ENCODE peak calls at places on chromosomes 7 and 10, in nine cellular contexts. Z is IMR-90, G is spleen, B is prostate gland, U is heart left ventricle, S is ovary, I is foreskin fibroblast, W is cardiac muscle cell, V is fibroblast of mammary gland. J is an unnamed sample.

GRCh38 chr10:22629843-22630228 is 84.5 kb downstream of the PIP4K2A start:
- DNase-seq in Z (no peak), G (no peak), B (no peak), U (no peak), S (no peak), I (no peak), W (no peak), V (no peak), J (no peak)

GRCh38 chr10:69862882-69863530 is 61.3 kb downstream of the COL13A1 start:
- DNase-seq in Z (no peak), G (no peak), B (no peak), U (no peak), S (no peak), I (no peak), W (no peak), V (no peak), J (peak)

GRCh38 chr10:103985726-103986125 is 18.8 kb downstream of the SLK start:
- DNase-seq in Z (peak), G (no peak), B (no peak), U (no peak), S (no peak), I (peak), W (no peak), V (peak), J (no peak)

GRCh38 chr7:38525857-38526256 is 105.3 kb downstream of the AMPH start:
- DNase-seq in Z (no peak), G (no peak), B (no peak), U (no peak), S (no peak), I (no peak), W (no peak), V (peak), J (peak)

GRCh38 chr7:129115676-129116075 is 28.8 kb upstream of the TSPAN33 start:
- DNase-seq in Z (no peak), G (no peak), B (no peak), U (no peak), S (no peak), I (no peak), W (no peak), V (no peak), J (no peak)

GRCh38 chr7:67359900-67360299 is 363.3 kb downstream of the TYW1 start:
- DNase-seq in Z (no peak), G (no peak), B (no peak), U (no peak), S (no peak), I (no peak), W (no peak), V (no peak), J (no peak)

GRCh38 chr7:148289630-148290029 is 300.9 kb upstream of the C7orf33 start:
- DNase-seq in Z (no peak), G (no peak), B (no peak), U (no peak), S (no peak), I (no peak), W (no peak), V (no peak), J (peak)

GRCh38 chr10:8331896-8332729 is 277.6 kb downstream of the GATA3 start:
- DNase-seq in Z (peak), G (peak), B (peak), U (peak), S (no peak), I (peak), W (peak), V (peak), J (peak)

GRCh38 chr10:110918633-110919348 is at the start of gene BBIP1:
- DNase-seq in Z (peak), G (peak), B (no peak), U (peak), S (no peak), I (peak), W (no peak), V (peak), J (peak)

GRCh38 chr10:132446661-132447445 is 49.9 kb downstream of the PWWP2B start:
- DNase-seq in Z (peak), G (peak), B (peak), U (peak), S (no peak), I (peak), W (peak), V (peak), J (peak)

GRCh38 chr7:74038194-74038961 is 10.4 kb downstream of the ELN start:
- DNase-seq in Z (no peak), G (no peak), B (no peak), U (no peak), S (peak), I (no peak), W (no peak), V (peak), J (no peak)

GRCh38 chr7:100825760-100826545 is 1.4 kb downstream of the EPHB4 start:
- DNase-seq in Z (peak), G (no peak), B (no peak), U (no peak), S (no peak), I (peak), W (peak), V (peak), J (peak)

GRCh38 chr10:116679351-116679750 is 58.6 kb downstream of the PNLIPRP2 start:
- DNase-seq in Z (no peak), G (no peak), B (no peak), U (no peak), S (no peak), I (no peak), W (no peak), V (no peak), J (no peak)

GRCh38 chr7:87083865-87084519 is 24.5 kb upstream of the ELAPOR2 start:
- DNase-seq in Z (peak), G (no peak), B (no peak), U (no peak), S (no peak), I (peak), W (no peak), V (peak), J (peak)

GRCh38 chr7:45985902-45986301 is 64.8 kb upstream of the IGFBP3 start:
- DNase-seq in Z (peak), G (no peak), B (no peak), U (no peak), S (no peak), I (peak), W (no peak), V (peak), J (peak)

GRCh38 chr10:60846173-60846572 is 67.9 kb downstream of the CDK1 start:
- DNase-seq in Z (peak), G (no peak), B (no peak), U (no peak), S (no peak), I (peak), W (no peak), V (peak), J (peak)

GRCh38 chr10:7810443-7810842 is 7.9 kb upstream of the TAF3 start:
- DNase-seq in Z (no peak), G (no peak), B (no peak), U (no peak), S (no peak), I (no peak), W (no peak), V (no peak), J (no peak)

GRCh38 chr7:159122276-159122675 is 22.4 kb downstream of the VIPR2 start:
- DNase-seq in Z (no peak), G (peak), B (no peak), U (no peak), S (no peak), I (no peak), W (no peak), V (no peak), J (no peak)

GRCh38 chr10:36738738-36739431 is 386.5 kb upstream of the ANKRD30A start:
- DNase-seq in Z (no peak), G (no peak), B (no peak), U (no peak), S (no peak), I (no peak), W (peak), V (no peak), J (peak)

GRCh38 chr7:35908305-35909223 is 107.7 kb downstream of the SEPTIN7 start:
- DNase-seq in Z (no peak), G (no peak), B (no peak), U (no peak), S (peak), I (no peak), W (no peak), V (no peak), J (no peak)

GRCh38 chr10:119199231-119199992 is 8.0 kb upstream of the GRK5 start:
- DNase-seq in Z (peak), G (no peak), B (peak), U (no peak), S (peak), I (peak), W (peak), V (peak), J (peak)

GRCh38 chr10:96532523-96532922 is 18.8 kb upstream of the TLL2 start:
- DNase-seq in Z (peak), G (no peak), B (peak), U (no peak), S (no peak), I (no peak), W (no peak), V (no peak), J (no peak)

GRCh38 chr7:82020076-82020475 is 250.2 kb upstream of the HGF start:
- DNase-seq in Z (no peak), G (no peak), B (no peak), U (no peak), S (no peak), I (no peak), W (peak), V (no peak), J (no peak)

GRCh38 chr7:43560742-43561330 is 22.1 kb upstream of the STK17A start:
- DNase-seq in Z (no peak), G (no peak), B (no peak), U (no peak), S (no peak), I (no peak), W (no peak), V (no peak), J (no peak)

GRCh38 chr10:77478248-77478963 is 159.2 kb downstream of the KCNMA1 start:
- DNase-seq in Z (peak), G (no peak), B (no peak), U (no peak), S (no peak), I (peak), W (no peak), V (peak), J (peak)

GRCh38 chr10:100346351-100346764 is 675 bp upstream of the SCD start:
- DNase-seq in Z (peak), G (peak), B (peak), U (peak), S (peak), I (peak), W (peak), V (peak), J (peak)

GRCh38 chr7:117480978-117481377 is 1.2 kb downstream of the CFTR start:
- DNase-seq in Z (no peak), G (no peak), B (no peak), U (no peak), S (no peak), I (no peak), W (peak), V (no peak), J (no peak)

GRCh38 chr10:105585753-105586152 is 944.7 kb downstream of the SORCS3 start:
- DNase-seq in Z (peak), G (no peak), B (no peak), U (no peak), S (no peak), I (peak), W (no peak), V (no peak), J (peak)

GRCh38 chr7:16915405-16915804 is 33.6 kb upstream of the AGR3 start:
- DNase-seq in Z (peak), G (no peak), B (no peak), U (no peak), S (no peak), I (peak), W (no peak), V (peak), J (peak)

GRCh38 chr10:61169294-61169693 is 225.3 kb upstream of the RHOBTB1 start:
- DNase-seq in Z (no peak), G (no peak), B (no peak), U (no peak), S (no peak), I (no peak), W (no peak), V (no peak), J (no peak)

GRCh38 chr10:8331387-8331786 is 276.9 kb downstream of the GATA3 start:
- DNase-seq in Z (no peak), G (no peak), B (no peak), U (no peak), S (no peak), I (no peak), W (no peak), V (no peak), J (no peak)

GRCh38 chr7:73770002-73770859 is at the start of gene CLDN3:
- DNase-seq in Z (no peak), G (no peak), B (peak), U (no peak), S (no peak), I (peak), W (peak), V (no peak), J (no peak)

GRCh38 chr10:451856-452255 is 237.6 kb downstream of the DIP2C start:
- DNase-seq in Z (no peak), G (peak), B (no peak), U (no peak), S (no peak), I (no peak), W (no peak), V (no peak), J (no peak)

GRCh38 chr7:6409091-6409490 is 38.7 kb downstream of the DAGLB start:
- DNase-seq in Z (no peak), G (no peak), B (no peak), U (no peak), S (no peak), I (no peak), W (no peak), V (no peak), J (no peak)

GRCh38 chr10:12073526-12073925 is 4.8 kb downstream of the DHTKD1 start:
- DNase-seq in Z (no peak), G (no peak), B (no peak), U (no peak), S (peak), I (peak), W (no peak), V (no peak), J (no peak)

GRCh38 chr10:92575961-92576360 is 2.1 kb upstream of the IDE start:
- DNase-seq in Z (peak), G (no peak), B (no peak), U (no peak), S (no peak), I (peak), W (no peak), V (peak), J (peak)

GRCh38 chr10:78768041-78768569 is 300.7 kb upstream of the ZMIZ1 start:
- DNase-seq in Z (no peak), G (no peak), B (no peak), U (peak), S (no peak), I (no peak), W (no peak), V (no peak), J (no peak)

GRCh38 chr10:86262671-86263165 is 103.9 kb downstream of the GRID1 start:
- DNase-seq in Z (no peak), G (no peak), B (no peak), U (no peak), S (no peak), I (no peak), W (no peak), V (no peak), J (no peak)

GRCh38 chr7:146115665-146116451 is 743 bp upstream of the CNTNAP2 start:
- DNase-seq in Z (no peak), G (peak), B (peak), U (peak), S (peak), I (no peak), W (peak), V (peak), J (peak)

GRCh38 chr7:146119016-146119415 is 2.4 kb downstream of the CNTNAP2 start:
- DNase-seq in Z (no peak), G (no peak), B (no peak), U (no peak), S (no peak), I (no peak), W (no peak), V (no peak), J (no peak)

GRCh38 chr7:146112755-146113154 is 3.8 kb upstream of the CNTNAP2 start:
- DNase-seq in Z (no peak), G (no peak), B (no peak), U (no peak), S (no peak), I (no peak), W (no peak), V (no peak), J (no peak)

GRCh38 chr7:146116452-146117219 is at the start of gene CNTNAP2:
- DNase-seq in Z (no peak), G (peak), B (peak), U (peak), S (no peak), I (no peak), W (peak), V (peak), J (no peak)
- H3K4me3 ChIP-seq in Z (peak), G (peak), B (peak), U (peak), S (peak), I (no peak), W (peak), V (peak), J (peak)

GRCh38 chr10:24574161-24574560 is 149.5 kb downstream of the ARHGAP21 start:
- DNase-seq in Z (no peak), G (peak), B (no peak), U (no peak), S (no peak), I (no peak), W (no peak), V (no peak), J (no peak)

GRCh38 chr10:24575462-24576002 is 148.2 kb downstream of the ARHGAP21 start:
- DNase-seq in Z (no peak), G (no peak), B (no peak), U (no peak), S (no peak), I (peak), W (no peak), V (no peak), J (no peak)

GRCh38 chr10:24571870-24572450 is 151.7 kb downstream of the ARHGAP21 start:
- DNase-seq in Z (no peak), G (no peak), B (no peak), U (no peak), S (no peak), I (no peak), W (no peak), V (no peak), J (no peak)

GRCh38 chr10:24570658-24571426 is 152.8 kb downstream of the ARHGAP21 start:
- DNase-seq in Z (no peak), G (no peak), B (no peak), U (no peak), S (no peak), I (no peak), W (no peak), V (no peak), J (no peak)

GRCh38 chr10:24574578-24575155 is 149.0 kb downstream of the ARHGAP21 start:
- DNase-seq in Z (no peak), G (no peak), B (no peak), U (no peak), S (no peak), I (no peak), W (no peak), V (no peak), J (no peak)
- TF ChIP-seq CTCF in Z (no peak), G (no peak), B (no peak), U (no peak), S (no peak), I (no peak), W (no peak), V (no peak), J (no peak)

GRCh38 chr7:2520131-2520807 is 695 bp downstream of the LFNG start:
- DNase-seq in Z (no peak), G (peak), B (no peak), U (no peak), S (no peak), I (peak), W (peak), V (no peak), J (no peak)

GRCh38 chr7:2519119-2519930 is at the start of gene LFNG:
- DNase-seq in Z (peak), G (peak), B (peak), U (peak), S (peak), I (peak), W (peak), V (peak), J (peak)

GRCh38 chr7:2518101-2518500 is 1.5 kb upstream of the LFNG start:
- DNase-seq in Z (no peak), G (no peak), B (no peak), U (no peak), S (no peak), I (no peak), W (no peak), V (no peak), J (no peak)

GRCh38 chr7:2517678-2518077 is 1.9 kb upstream of the LFNG start:
- DNase-seq in Z (peak), G (no peak), B (no peak), U (no peak), S (no peak), I (peak), W (no peak), V (peak), J (no peak)

GRCh38 chr7:2518737-2519118 is 846 bp upstream of the LFNG start:
- DNase-seq in Z (no peak), G (peak), B (no peak), U (no peak), S (no peak), I (peak), W (no peak), V (no peak), J (no peak)
- H3K4me3 ChIP-seq in Z (no peak), G (peak), B (peak), U (peak), S (peak), I (peak), W (peak), V (peak), J (no peak)

GRCh38 chr10:129877773-129878371 is 86.2 kb downstream of the EBF3 start:
- DNase-seq in Z (no peak), G (no peak), B (no peak), U (no peak), S (no peak), I (peak), W (peak), V (peak), J (no peak)
- TF ChIP-seq CTCF in Z (no peak), G (peak), B (no peak), U (peak), S (no peak), I (peak), W (peak), V (peak), J (no peak)